ENCODE peak calls at places on chromosomes 3 and 15, in six cellular contexts. I is EH, G is uterus, B is dorsolateral prefrontal cortex, V is A549, U is endothelial cell. A is an unnamed sample.

GRCh38 chr3:38122712-38123290 is 14.1 kb downstream of the ACAA1 start:
- DNase-seq in I (no peak), G (no peak), B (no peak), V (no peak), U (no peak), A (no peak)

GRCh38 chr3:29335438-29335837 is 54.6 kb downstream of the RBMS3 start:
- DNase-seq in I (peak; percentile 99), G (peak; percentile 65), B (no peak), V (peak; percentile 51), U (peak; percentile 15), A (no peak)

GRCh38 chr3:46713048-46713897 is 4.4 kb downstream of the PRSS50 start:
- DNase-seq in I (no peak), G (no peak), B (no peak), V (no peak), U (no peak), A (peak; percentile 17)

GRCh38 chr15:72198410-72199270 is 1.1 kb upstream of the GRAMD2A start:
- DNase-seq in I (no peak), G (no peak), B (no peak), V (no peak), U (no peak), A (no peak)

GRCh38 chr3:190339130-190339529 is 16.9 kb upstream of the CLDN1 start:
- DNase-seq in I (peak; percentile 72), G (no peak), B (no peak), V (no peak), U (no peak), A (no peak)

GRCh38 chr3:141331370-141332318 is 36.7 kb upstream of the ZBTB38 start:
- DNase-seq in I (peak; percentile 100), G (peak; percentile 27), B (no peak), V (peak; percentile 96), U (no peak), A (peak; percentile 53)

GRCh38 chr3:21894459-21895083 is 143.6 kb upstream of the ZNF385D start:
- DNase-seq in I (peak; percentile 33), G (no peak), B (no peak), V (peak; percentile 1), U (no peak), A (no peak)

GRCh38 chr3:126487151-126487771 is 11.6 kb upstream of the ZXDC start:
- DNase-seq in I (peak; percentile 59), G (no peak), B (no peak), V (no peak), U (peak; percentile 54), A (peak; percentile 22)

GRCh38 chr3:10883478-10884234 is 67.6 kb downstream of the SLC6A11 start:
- DNase-seq in I (peak; percentile 8), G (no peak), B (no peak), V (peak; percentile 18), U (peak; percentile 51), A (peak; percentile 26)

GRCh38 chr3:78267235-78267634 is 1227.3 kb downstream of the ROBO2 start:
- DNase-seq in I (no peak), G (no peak), B (no peak), V (no peak), U (no peak), A (no peak)

GRCh38 chr15:74421302-74422245 is 12.2 kb downstream of the SEMA7A start:
- DNase-seq in I (no peak), G (no peak), B (peak; percentile 95), V (no peak), U (no peak), A (no peak)

GRCh38 chr3:5426094-5426883 is 238.8 kb downstream of the EDEM1 start:
- DNase-seq in I (peak; percentile 53), G (peak; percentile 69), B (peak; percentile 85), V (peak; percentile 49), U (peak; percentile 75), A (peak; percentile 74)

GRCh38 chr3:133393691-133394474 is 6.0 kb upstream of the BFSP2 start:
- DNase-seq in I (no peak), G (no peak), B (no peak), V (no peak), U (no peak), A (no peak)

GRCh38 chr15:58467121-58467721 is 35.4 kb downstream of the LIPC start:
- DNase-seq in I (no peak), G (no peak), B (no peak), V (no peak), U (no peak), A (peak; percentile 61)

GRCh38 chr3:120181632-120182031 is 87.4 kb upstream of the GSK3B start:
- DNase-seq in I (no peak), G (no peak), B (no peak), V (no peak), U (no peak), A (no peak)

GRCh38 chr3:176939022-176939817 is 258.1 kb downstream of the TBL1XR1 start:
- DNase-seq in I (peak; percentile 82), G (no peak), B (no peak), V (peak; percentile 43), U (peak; percentile 57), A (peak; percentile 68)

GRCh38 chr15:73601449-73602425 is 31.5 kb downstream of the NPTN start:
- DNase-seq in I (peak; percentile 76), G (peak; percentile 53), B (peak; percentile 32), V (peak; percentile 17), U (peak; percentile 23), A (peak; percentile 59)